ENCODE peak calls at places on chromosomes 3 and 15, in nine cellular contexts. E is psoas muscle; W is HFFc6; N is RPMI8226; I is stimulated activated CD8-positive, alpha-beta memory T cell treated with anti-CD3 and anti-CD28 coated beads, Interleukin-12 subunit alpha, Interleukin-12 subunit beta, amount 100 ng/mL, for 4 hours; T is HTR-8/SVneo; D is GM20000; J is NCI-H774; K is stimulated activated CD4-positive, alpha-beta T cell treated with anti-CD3 and anti-CD28 coated beads, Interleukin-15, amount 100 ng/mL, for 48 hours. B is an unnamed sample.
A peak's percentile ranks its signal among the peaks of the same experiment; 100 is the strongest.

GRCh38 chr15:78103406-78104118 is 11.2 kb downstream of the SH2D7 start:
- DNase-seq in E (no peak), W (no peak), N (no peak), I (peak; percentile 15), T (no peak), D (peak; percentile 86), J (no peak), K (peak; percentile 40), B (peak; percentile 90)

GRCh38 chr3:165753560-165753959 is 83.7 kb downstream of the BCHE start:
- DNase-seq in E (no peak), W (no peak), N (peak; percentile 92), I (no peak), T (peak; percentile 8), D (no peak), J (no peak), K (no peak), B (no peak)

GRCh38 chr3:58107597-58107996 is 99.4 kb downstream of the FLNB start:
- DNase-seq in E (no peak), W (no peak), N (no peak), I (no peak), T (no peak), D (no peak), J (no peak), K (no peak), B (no peak)

GRCh38 chr15:90585863-90586262 is 56.1 kb downstream of the CRTC3 start:
- DNase-seq in E (no peak), W (peak; percentile 53), N (no peak), I (no peak), T (peak; percentile 20), D (no peak), J (no peak), K (no peak), B (no peak)

GRCh38 chr3:118972974-118973373 is 61.7 kb downstream of the IGSF11 start:
- DNase-seq in E (no peak), W (no peak), N (no peak), I (no peak), T (no peak), D (no peak), J (no peak), K (no peak), B (no peak)

GRCh38 chr3:98018301-98018700 is 16.8 kb downstream of the GABRR3 start:
- DNase-seq in E (no peak), W (no peak), N (no peak), I (no peak), T (no peak), D (no peak), J (no peak), K (no peak), B (no peak)

GRCh38 chr15:29812384-29812694 is 9.9 kb downstream of the TJP1 start:
- DNase-seq in E (no peak), W (peak; percentile 39), N (no peak), I (no peak), T (no peak), D (no peak), J (no peak), K (no peak), B (no peak)

GRCh38 chr15:38626443-38627050 is 61.9 kb upstream of the RASGRP1 start:
- DNase-seq in E (no peak), W (no peak), N (no peak), I (no peak), T (no peak), D (no peak), J (no peak), K (no peak), B (no peak)

GRCh38 chr15:80638553-80639167 is 56.5 kb upstream of the ABHD17C start:
- DNase-seq in E (no peak), W (no peak), N (no peak), I (no peak), T (no peak), D (no peak), J (no peak), K (no peak), B (no peak)

GRCh38 chr3:45223889-45224730 is 2.0 kb downstream of the TMEM158 start:
- DNase-seq in E (no peak), W (peak; percentile 33), N (no peak), I (no peak), T (no peak), D (no peak), J (no peak), K (no peak), B (no peak)

GRCh38 chr3:138417559-138417982 is 16.8 kb upstream of the ESYT3 start:
- DNase-seq in E (peak; percentile 89), W (peak; percentile 79), N (peak; percentile 77), I (peak; percentile 11), T (peak; percentile 90), D (peak; percentile 75), J (peak; percentile 71), K (peak; percentile 28), B (peak; percentile 75)

GRCh38 chr15:80904941-80905532 is 84.6 kb downstream of the MESD start:
- DNase-seq in E (no peak), W (no peak), N (no peak), I (no peak), T (no peak), D (no peak), J (no peak), K (no peak), B (no peak)

GRCh38 chr15:100007609-100008008 is 274.4 kb upstream of the LYSMD4 start:
- DNase-seq in E (no peak), W (no peak), N (no peak), I (no peak), T (no peak), D (no peak), J (no peak), K (no peak), B (no peak)

GRCh38 chr15:45265506-45265905 is 13.5 kb downstream of the SLC28A2 start:
- DNase-seq in E (no peak), W (no peak), N (no peak), I (no peak), T (no peak), D (no peak), J (no peak), K (no peak), B (no peak)

GRCh38 chr15:40029979-40030893 is 8.7 kb downstream of the SRP14 start:
- DNase-seq in E (no peak), W (no peak), N (no peak), I (no peak), T (no peak), D (no peak), J (no peak), K (no peak), B (no peak)

GRCh38 chr3:69439683-69440270 is 53.9 kb upstream of the FRMD4B start:
- DNase-seq in E (no peak), W (no peak), N (peak; percentile 33), I (no peak), T (no peak), D (no peak), J (no peak), K (no peak), B (peak; percentile 11)

GRCh38 chr3:4935347-4935746 is 43.9 kb upstream of the BHLHE40 start:
- DNase-seq in E (no peak), W (no peak), N (no peak), I (no peak), T (no peak), D (no peak), J (no peak), K (no peak), B (no peak)

GRCh38 chr15:28267727-28268126 is 54.3 kb downstream of the HERC2 start:
- DNase-seq in E (no peak), W (no peak), N (no peak), I (no peak), T (no peak), D (no peak), J (no peak), K (no peak), B (no peak)

GRCh38 chr3:126349611-126350501 is 7.4 kb downstream of the KLF15 start:
- DNase-seq in E (peak; percentile 60), W (no peak), N (no peak), I (no peak), T (no peak), D (no peak), J (no peak), K (no peak), B (no peak)

GRCh38 chr15:94236638-94237037 is 5.3 kb downstream of the MCTP2 start:
- DNase-seq in E (no peak), W (no peak), N (no peak), I (no peak), T (no peak), D (no peak), J (no peak), K (no peak), B (no peak)

GRCh38 chr3:100521439-100521845 is 29.0 kb downstream of the TMEM45A start:
- DNase-seq in E (no peak), W (no peak), N (no peak), I (no peak), T (no peak), D (no peak), J (no peak), K (no peak), B (no peak)

GRCh38 chr3:71398157-71398836 is 185.2 kb downstream of the FOXP1 start:
- DNase-seq in E (no peak), W (no peak), N (no peak), I (no peak), T (no peak), D (no peak), J (no peak), K (no peak), B (peak; percentile 16)

GRCh38 chr15:95742256-95742655 is 588.2 kb upstream of the NR2F2 start:
- DNase-seq in E (no peak), W (no peak), N (no peak), I (no peak), T (no peak), D (no peak), J (no peak), K (no peak), B (no peak)

GRCh38 chr3:194711286-194711685 is 25.6 kb downstream of the FAM43A start:
- DNase-seq in E (no peak), W (no peak), N (no peak), I (no peak), T (no peak), D (no peak), J (no peak), K (no peak), B (no peak)

B was measured in GM13977.